ENCODE peak calls at places on chromosomes 16 and 17, in six cellular contexts. One of them, this sample, is unnamed.

GRCh38 chr17:18247613-18248001 is 10.9 kb downstream of the FLII start:
- DNase-seq in CD8-positive, alpha-beta T cell: no peak
- DNase-seq in adipocyte: no peak
- DNase-seq in AG04450: no peak
- DNase-seq in PC-9: no peak
- DNase-seq in pancreas: no peak
- DNase-seq in this sample: no peak

GRCh38 chr16:4402439-4403132 is 13.8 kb downstream of the CORO7 start:
- DNase-seq in AG04450: peak; percentile 37
- DNase-seq in pancreas: peak; percentile 71
- DNase-seq in PC-9: peak; percentile 87
- DNase-seq in CD8-positive, alpha-beta T cell: peak; percentile 57
- DNase-seq in adipocyte: peak; percentile 93
- DNase-seq in this sample: peak; percentile 91

GRCh38 chr17:9645858-9646555 is 690 bp downstream of the USP43 start:
- DNase-seq in pancreas: peak; percentile 76
- DNase-seq in PC-9: peak; percentile 77
- DNase-seq in adipocyte: no peak
- DNase-seq in CD8-positive, alpha-beta T cell: no peak
- DNase-seq in AG04450: no peak
- DNase-seq in this sample: no peak

GRCh38 chr17:50464736-50465135 is 3.9 kb downstream of the CHAD start:
- DNase-seq in adipocyte: no peak
- DNase-seq in pancreas: no peak
- DNase-seq in AG04450: no peak
- DNase-seq in CD8-positive, alpha-beta T cell: no peak
- DNase-seq in PC-9: no peak
- DNase-seq in this sample: no peak

GRCh38 chr16:88059701-88060386 is 108.6 kb downstream of the BANP start:
- DNase-seq in CD8-positive, alpha-beta T cell: no peak
- DNase-seq in adipocyte: no peak
- DNase-seq in AG04450: no peak
- DNase-seq in pancreas: no peak
- DNase-seq in PC-9: no peak
- DNase-seq in this sample: no peak

GRCh38 chr17:64134216-64134970 is 4.4 kb upstream of the ERN1 start:
- DNase-seq in AG04450: no peak
- DNase-seq in adipocyte: no peak
- DNase-seq in pancreas: no peak
- DNase-seq in PC-9: no peak
- DNase-seq in CD8-positive, alpha-beta T cell: no peak
- DNase-seq in this sample: no peak

GRCh38 chr16:67150833-67151396 is at the start of gene B3GNT9:
- DNase-seq in CD8-positive, alpha-beta T cell: no peak
- DNase-seq in adipocyte: peak; percentile 87
- DNase-seq in AG04450: peak; percentile 37
- DNase-seq in pancreas: no peak
- DNase-seq in PC-9: peak; percentile 55
- DNase-seq in this sample: peak; percentile 70

GRCh38 chr17:45227101-45227591 is 5.5 kb downstream of the FMNL1 start:
- DNase-seq in AG04450: no peak
- DNase-seq in pancreas: no peak
- DNase-seq in adipocyte: no peak
- DNase-seq in PC-9: no peak
- DNase-seq in CD8-positive, alpha-beta T cell: no peak
- DNase-seq in this sample: no peak

GRCh38 chr16:54505479-54506247 is 219.1 kb upstream of the IRX3 start:
- DNase-seq in adipocyte: no peak
- DNase-seq in pancreas: no peak
- DNase-seq in PC-9: no peak
- DNase-seq in CD8-positive, alpha-beta T cell: no peak
- DNase-seq in AG04450: no peak
- DNase-seq in this sample: peak; percentile 8

GRCh38 chr17:39281806-39282205 is 56.1 kb upstream of the STAC2 start:
- DNase-seq in adipocyte: peak; percentile 39
- DNase-seq in pancreas: no peak
- DNase-seq in AG04450: peak; percentile 6
- DNase-seq in CD8-positive, alpha-beta T cell: no peak
- DNase-seq in PC-9: no peak
- DNase-seq in this sample: no peak

GRCh38 chr17:1647802-1648581 is 1.7 kb downstream of the RILP start:
- DNase-seq in CD8-positive, alpha-beta T cell: no peak
- DNase-seq in PC-9: no peak
- DNase-seq in AG04450: no peak
- DNase-seq in pancreas: no peak
- DNase-seq in adipocyte: no peak
- DNase-seq in this sample: peak; percentile 60

GRCh38 chr16:5615868-5616642 is 518.5 kb upstream of the EEF2KMT start:
- DNase-seq in AG04450: no peak
- DNase-seq in adipocyte: peak; percentile 3
- DNase-seq in PC-9: peak; percentile 25
- DNase-seq in CD8-positive, alpha-beta T cell: no peak
- DNase-seq in pancreas: peak; percentile 6
- DNase-seq in this sample: no peak

GRCh38 chr16:86823895-86824671 is 245.7 kb downstream of the FOXL1 start:
- DNase-seq in adipocyte: no peak
- DNase-seq in PC-9: no peak
- DNase-seq in pancreas: no peak
- DNase-seq in CD8-positive, alpha-beta T cell: no peak
- DNase-seq in AG04450: peak; percentile 21
- DNase-seq in this sample: peak; percentile 63

GRCh38 chr17:30513346-30513745 is 36.1 kb downstream of the GOSR1 start:
- DNase-seq in pancreas: no peak
- DNase-seq in adipocyte: peak; percentile 27
- DNase-seq in AG04450: no peak
- DNase-seq in CD8-positive, alpha-beta T cell: no peak
- DNase-seq in PC-9: no peak
- DNase-seq in this sample: no peak

GRCh38 chr17:7191571-7192270 is 12.6 kb upstream of the ASGR1 start:
- DNase-seq in PC-9: no peak
- DNase-seq in CD8-positive, alpha-beta T cell: peak; percentile 39
- DNase-seq in AG04450: no peak
- DNase-seq in adipocyte: peak; percentile 46
- DNase-seq in pancreas: no peak
- DNase-seq in this sample: peak; percentile 60

DNA sequence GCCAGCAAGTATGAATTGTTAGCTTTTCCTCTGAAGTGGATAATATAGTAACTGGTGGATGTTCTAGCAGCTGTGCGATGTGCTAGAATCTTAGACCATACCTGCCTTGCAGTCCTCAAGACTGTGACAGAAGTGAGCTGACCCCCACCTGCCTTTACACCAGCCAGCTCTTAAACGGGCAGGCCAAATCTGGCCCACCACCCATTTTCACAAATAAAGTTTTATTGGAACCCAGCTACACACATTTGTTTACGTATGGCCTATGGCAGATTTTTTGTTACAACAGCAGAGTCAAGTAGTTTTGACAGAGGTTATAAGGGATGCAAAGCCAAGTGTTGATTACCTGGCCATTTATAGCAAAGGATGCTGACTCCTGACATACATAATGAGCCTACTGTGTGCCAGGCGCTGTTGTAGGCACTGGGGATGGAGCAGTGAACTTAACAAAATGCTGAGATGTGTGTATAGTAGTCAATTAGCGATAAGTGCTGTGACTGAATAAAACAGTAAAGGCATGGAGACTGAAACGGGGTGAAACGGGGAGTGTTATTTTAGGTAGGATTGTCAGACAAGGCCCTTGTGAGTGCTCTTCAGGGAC is 79.0 kb downstream of the MSI2 start:
- DNase-seq in AG04450: no peak
- DNase-seq in pancreas: no peak
- DNase-seq in PC-9: no peak
- DNase-seq in CD8-positive, alpha-beta T cell: no peak
- DNase-seq in adipocyte: no peak
- DNase-seq in this sample: no peak
- H3K4me3 ChIP-seq in AG04450: no peak overlapping the region
- H3K4me3 ChIP-seq in pancreas: no peak overlapping the region
- H3K4me3 ChIP-seq in PC-9: no peak overlapping the region
- H3K4me3 ChIP-seq in CD8-positive, alpha-beta T cell: no peak overlapping the region
- H3K4me3 ChIP-seq in adipocyte: no peak overlapping the region
- H3K4me3 ChIP-seq in this sample: no peak overlapping the region

GRCh38 chr17:15265131-15265530 is at the start of gene PMP22:
- DNase-seq in AG04450: no peak
- DNase-seq in PC-9: no peak
- DNase-seq in CD8-positive, alpha-beta T cell: no peak
- DNase-seq in pancreas: peak; percentile 13
- DNase-seq in adipocyte: no peak
- DNase-seq in this sample: no peak
- H3K4me3 ChIP-seq in AG04450: peak within 1 kb of the TSS; percentile 49
- H3K4me3 ChIP-seq in PC-9: no peak within 1 kb of the TSS
- H3K4me3 ChIP-seq in CD8-positive, alpha-beta T cell: no peak within 1 kb of the TSS
- H3K4me3 ChIP-seq in pancreas: no peak within 1 kb of the TSS
- H3K4me3 ChIP-seq in adipocyte: peak within 1 kb of the TSS; percentile 91
- H3K4me3 ChIP-seq in this sample: peak within 1 kb of the TSS; percentile 9

DNA sequence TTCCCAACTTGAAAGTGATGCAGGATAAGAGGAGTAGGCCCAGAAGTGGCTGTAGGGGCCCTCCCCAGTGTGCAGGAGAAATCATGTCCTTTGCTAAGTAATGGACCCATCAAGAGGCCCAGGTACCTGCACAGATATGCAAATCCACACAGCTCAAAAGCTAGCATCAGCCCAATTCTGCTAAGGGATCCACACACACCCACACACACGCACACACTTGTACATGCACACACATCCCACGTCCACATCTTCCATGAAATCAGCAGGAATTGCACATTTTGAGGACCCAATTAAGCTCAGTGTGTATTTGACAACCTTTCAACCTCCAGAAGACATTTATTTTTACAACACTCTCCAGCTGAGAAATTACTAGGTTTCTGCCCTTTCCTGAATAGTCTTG is 184.8 kb downstream of the C16orf78 start:
- DNase-seq in pancreas: no peak
- DNase-seq in CD8-positive, alpha-beta T cell: no peak
- DNase-seq in PC-9: no peak
- DNase-seq in adipocyte: no peak
- DNase-seq in AG04450: no peak
- DNase-seq in this sample: no peak
- H3K4me3 ChIP-seq in pancreas: no peak overlapping the region
- H3K4me3 ChIP-seq in CD8-positive, alpha-beta T cell: no peak overlapping the region
- H3K4me3 ChIP-seq in PC-9: no peak overlapping the region
- H3K4me3 ChIP-seq in adipocyte: no peak overlapping the region
- H3K4me3 ChIP-seq in AG04450: no peak overlapping the region
- H3K4me3 ChIP-seq in this sample: no peak overlapping the region

DNA sequence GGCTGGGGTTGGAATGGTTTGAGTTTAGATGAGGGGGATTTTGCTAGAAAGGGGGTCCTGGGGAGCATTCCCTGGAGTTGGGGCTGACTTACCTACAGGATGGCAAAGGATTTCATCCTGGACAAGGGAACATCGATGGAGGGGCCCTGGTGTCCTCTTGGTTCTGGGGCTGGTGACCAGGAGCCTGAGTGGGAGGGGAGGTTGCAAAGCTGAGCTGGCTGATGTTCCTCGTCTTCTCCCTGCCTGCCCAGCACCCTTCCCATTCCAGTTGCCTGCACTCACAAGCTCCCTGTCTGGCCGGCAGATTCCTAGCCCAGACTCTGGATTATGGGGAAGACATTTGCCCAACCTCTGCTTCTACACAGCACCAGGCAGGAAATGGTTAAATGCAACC is 37.2 kb downstream of the ITGAE start:
- DNase-seq in AG04450: no peak
- DNase-seq in adipocyte: no peak
- DNase-seq in PC-9: no peak
- DNase-seq in pancreas: no peak
- DNase-seq in CD8-positive, alpha-beta T cell: no peak
- DNase-seq in this sample: no peak
- H3K4me3 ChIP-seq in AG04450: no peak overlapping the region
- H3K4me3 ChIP-seq in adipocyte: no peak overlapping the region
- H3K4me3 ChIP-seq in PC-9: no peak overlapping the region
- H3K4me3 ChIP-seq in pancreas: no peak overlapping the region
- H3K4me3 ChIP-seq in CD8-positive, alpha-beta T cell: peak overlapping the region; percentile 16
- H3K4me3 ChIP-seq in this sample: no peak overlapping the region

DNA sequence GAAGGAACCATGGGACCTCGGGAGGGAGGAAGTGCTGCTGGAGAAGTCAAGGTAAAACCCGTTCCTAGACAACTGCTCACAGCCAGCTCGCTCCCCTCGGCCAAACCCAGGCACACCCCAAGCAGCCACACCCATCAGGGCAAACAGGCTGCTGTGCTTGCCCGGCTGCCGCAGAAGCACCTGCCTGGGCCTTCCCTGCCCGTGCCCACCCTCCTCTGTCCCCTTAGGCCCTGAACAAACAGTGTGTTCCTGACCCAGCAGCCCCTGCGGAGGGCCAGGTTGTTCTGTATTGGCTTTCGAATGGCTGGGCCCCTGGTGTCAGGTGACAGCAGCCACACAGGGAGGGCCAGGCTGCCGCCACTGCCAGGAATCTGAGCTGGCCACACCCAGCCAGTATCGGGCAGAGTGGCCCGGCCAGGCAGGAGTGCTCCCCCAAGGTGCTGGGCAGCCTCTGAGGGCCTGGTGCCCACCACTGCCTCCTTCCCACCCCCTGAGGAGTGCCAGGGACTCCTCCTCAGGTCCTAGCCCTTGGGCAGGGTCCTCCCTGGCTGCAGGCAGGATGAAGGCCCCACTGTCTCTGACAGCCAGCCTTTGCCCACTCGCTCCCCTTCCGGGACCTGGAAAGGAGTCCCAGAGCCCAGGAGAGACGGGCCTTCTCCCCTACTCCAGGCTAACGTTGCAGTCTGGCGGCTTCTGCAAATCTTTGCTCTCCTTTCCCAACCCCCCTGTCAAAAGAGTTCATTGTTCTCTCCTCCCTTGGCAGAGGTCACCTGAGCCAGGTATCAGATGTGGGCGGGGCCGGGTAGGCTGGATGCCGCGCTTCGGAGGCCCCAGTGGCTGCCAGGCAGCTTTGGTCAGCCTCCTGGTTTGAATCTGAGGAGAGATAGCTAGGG is 24.0 kb downstream of the LLGL2 start:
- DNase-seq in pancreas: peak; percentile 94
- DNase-seq in adipocyte: no peak
- DNase-seq in CD8-positive, alpha-beta T cell: no peak
- DNase-seq in AG04450: no peak
- DNase-seq in PC-9: peak; percentile 97
- DNase-seq in this sample: no peak
- H3K4me3 ChIP-seq in pancreas: no peak overlapping the region
- H3K4me3 ChIP-seq in adipocyte: no peak overlapping the region
- H3K4me3 ChIP-seq in CD8-positive, alpha-beta T cell: no peak overlapping the region
- H3K4me3 ChIP-seq in AG04450: no peak overlapping the region
- H3K4me3 ChIP-seq in PC-9: peak overlapping the region; percentile 51
- H3K4me3 ChIP-seq in this sample: no peak overlapping the region

DNA sequence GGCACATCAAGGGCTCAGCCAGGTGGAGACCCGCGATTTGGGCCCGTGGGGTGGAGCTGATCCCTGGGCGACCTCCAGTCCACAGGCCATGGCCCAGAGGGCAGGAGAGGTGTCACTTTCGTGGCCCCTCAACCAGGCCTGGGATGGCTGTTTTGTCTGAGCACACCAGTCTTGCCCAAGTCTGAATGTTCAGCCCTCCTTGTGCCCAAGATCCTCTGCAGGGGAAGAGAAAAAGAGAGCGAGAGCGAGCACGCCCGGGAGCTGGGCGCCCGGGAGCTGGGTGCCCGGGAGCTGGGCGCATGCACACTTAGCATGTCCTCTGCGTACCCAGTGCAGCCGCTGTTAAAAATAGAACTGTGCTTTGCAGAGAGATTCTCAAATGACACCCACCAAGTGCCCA is 403.4 kb upstream of the TNRC6C start:
- DNase-seq in adipocyte: no peak
- DNase-seq in PC-9: no peak
- DNase-seq in AG04450: no peak
- DNase-seq in pancreas: no peak
- DNase-seq in CD8-positive, alpha-beta T cell: no peak
- DNase-seq in this sample: no peak
- H3K4me3 ChIP-seq in adipocyte: no peak overlapping the region
- H3K4me3 ChIP-seq in PC-9: no peak overlapping the region
- H3K4me3 ChIP-seq in AG04450: no peak overlapping the region
- H3K4me3 ChIP-seq in pancreas: no peak overlapping the region
- H3K4me3 ChIP-seq in CD8-positive, alpha-beta T cell: no peak overlapping the region
- H3K4me3 ChIP-seq in this sample: no peak overlapping the region

GRCh38 chr16:68448360-68448970 is at the start of gene SMPD3:
- DNase-seq in AG04450: peak; percentile 94
- DNase-seq in adipocyte: peak; percentile 99
- DNase-seq in CD8-positive, alpha-beta T cell: peak; percentile 99
- DNase-seq in pancreas: peak; percentile 98
- DNase-seq in PC-9: peak; percentile 93
- DNase-seq in this sample: peak; percentile 98
- H3K4me3 ChIP-seq in AG04450: peak within 1 kb of the TSS; percentile 50
- H3K4me3 ChIP-seq in adipocyte: peak within 1 kb of the TSS; percentile 73
- H3K4me3 ChIP-seq in CD8-positive, alpha-beta T cell: peak within 1 kb of the TSS; percentile 46
- H3K4me3 ChIP-seq in pancreas: peak within 1 kb of the TSS; percentile 15
- H3K4me3 ChIP-seq in PC-9: peak within 1 kb of the TSS; percentile 47
- H3K4me3 ChIP-seq in this sample: peak within 1 kb of the TSS; percentile 49

This sample was measured in foreskin fibroblast.